ENCODE peak calls at places on chromosome X, in nine cellular contexts. C is SK-N-DZ; Q is CD4-positive, alpha-beta T cell; A is heart right ventricle; R is PC-3; X is astrocyte of the cerebellum; L is AG08396; Z is psoas muscle; O is posterior vena cava. E is an unnamed sample.

GRCh38 chrX:130086414-130087207 is 23.7 kb downstream of the ELF4 start:
- DNase-seq in Z (peak), X (no peak), C (no peak), O (no peak), L (no peak), Q (peak), A (no peak), R (no peak), E (no peak)

GRCh38 chrX:79107891-79108718 is 36.4 kb upstream of the GPR174 start:
- DNase-seq in L (no peak), R (no peak), Z (no peak), X (no peak), O (no peak), Q (no peak), C (no peak), A (no peak), E (no peak)

GRCh38 chrX:9183481-9183880 is 149.6 kb upstream of the FAM9B start:
- DNase-seq in Q (no peak), C (no peak), X (no peak), A (no peak), R (peak), L (no peak), O (no peak), Z (no peak), E (no peak)

GRCh38 chrX:68917799-68918198 is 89.0 kb downstream of the EFNB1 start:
- DNase-seq in R (no peak), O (no peak), Q (no peak), Z (no peak), X (no peak), A (no peak), L (no peak), C (no peak), E (no peak)

GRCh38 chrX:112078606-112079005 is 4.0 kb downstream of the TRPC5 start:
- DNase-seq in Q (no peak), R (peak), L (no peak), Z (no peak), X (no peak), O (no peak), A (no peak), C (no peak), E (no peak)

GRCh38 chrX:1727531-1728027 is 112.7 kb downstream of the ASMT start:
- DNase-seq in A (no peak), X (no peak), Z (no peak), R (peak), C (no peak), O (no peak), L (no peak), Q (no peak), E (no peak)

GRCh38 chrX:104420907-104421306 is 145.1 kb upstream of the IL1RAPL2 start:
- DNase-seq in C (no peak), L (no peak), R (peak), A (no peak), Z (no peak), X (no peak), Q (no peak), O (no peak), E (no peak)

GRCh38 chrX:53312946-53313745 is 31.8 kb upstream of the IQSEC2 start:
- DNase-seq in C (peak), A (peak), Q (peak), L (peak), X (peak), O (peak), Z (peak), R (peak), E (peak)

GRCh38 chrX:131725001-131725654 is 181.3 kb downstream of the OR13H1 start:
- DNase-seq in X (no peak), Q (no peak), A (no peak), C (no peak), Z (no peak), R (no peak), O (no peak), L (no peak), E (no peak)